ENCODE peak calls at places on chromosomes 16 and 17, in seven cellular contexts. J is adrenal gland, A is ovary, O is A549, G is PC-3, F is PC-9, Z is sigmoid colon. L is an unnamed sample.

GRCh38 chr17:68763551-68763950 is 162.4 kb upstream of the FAM20A start:
- DNase-seq in O (no peak), A (no peak), G (peak; percentile 38), F (peak; percentile 39), J (no peak), Z (no peak), L (no peak)

GRCh38 chr17:30375661-30376060 is 3.1 kb upstream of the CPD start:
- DNase-seq in F (no peak), J (no peak), Z (no peak), A (no peak), O (no peak), G (no peak), L (no peak)

GRCh38 chr16:62256406-62256805 is 220.2 kb upstream of the CDH8 start:
- DNase-seq in G (no peak), Z (no peak), J (no peak), A (no peak), F (no peak), O (peak; percentile 4), L (no peak)

GRCh38 chr16:73213761-73214480 is 166.0 kb upstream of the ZFHX3 start:
- DNase-seq in J (no peak), F (no peak), Z (no peak), G (peak; percentile 9), O (no peak), A (no peak), L (no peak)

GRCh38 chr16:75317101-75317522 is 65.7 kb upstream of the BCAR1 start:
- DNase-seq in J (no peak), A (no peak), O (no peak), F (no peak), Z (no peak), G (no peak), L (no peak)

GRCh38 chr17:9144502-9145233 is 123.4 kb downstream of the NTN1 start:
- DNase-seq in Z (no peak), O (no peak), G (no peak), J (no peak), A (no peak), F (no peak), L (no peak)

GRCh38 chr17:72661093-72661944 is 431.2 kb downstream of the SLC39A11 start:
- DNase-seq in O (no peak), G (peak; percentile 91), F (peak; percentile 98), Z (no peak), J (no peak), A (no peak), L (peak; percentile 54)

GRCh38 chr17:40068129-40068581 is 5.4 kb downstream of the THRA start:
- DNase-seq in Z (peak; percentile 71), A (no peak), F (no peak), G (peak; percentile 39), J (no peak), O (no peak), L (no peak)

GRCh38 chr17:35244345-35245195 is 1.7 kb downstream of the SLFN5 start:
- DNase-seq in Z (peak; percentile 92), J (peak; percentile 60), A (peak; percentile 45), O (peak; percentile 54), F (peak; percentile 71), G (peak; percentile 73), L (peak; percentile 19)

GRCh38 chr16:5595849-5596248 is 498.3 kb upstream of the EEF2KMT start:
- DNase-seq in F (no peak), Z (no peak), A (no peak), O (no peak), J (no peak), G (no peak), L (no peak)

GRCh38 chr17:42281571-42282096 is 5.4 kb upstream of the STAT5B start:
- DNase-seq in J (peak; percentile 7), A (peak; percentile 33), O (no peak), G (no peak), Z (peak; percentile 62), F (no peak), L (peak; percentile 71)

GRCh38 chr16:88634141-88634993 is 4.0 kb upstream of the IL17C start:
- DNase-seq in J (no peak), Z (no peak), G (no peak), F (no peak), A (no peak), O (no peak), L (peak; percentile 74)

GRCh38 chr16:55479560-55480197 is 681 bp downstream of the MMP2 start:
- DNase-seq in G (no peak), J (no peak), A (no peak), Z (no peak), F (no peak), O (no peak), L (no peak)

GRCh38 chr17:290121-290521 is 62.5 kb downstream of the RPH3AL start:
- DNase-seq in J (peak; percentile 4), O (no peak), F (no peak), A (peak; percentile 26), G (no peak), Z (peak; percentile 42), L (peak; percentile 54)

GRCh38 chr16:4624827-4625616 is 396 bp downstream of the MGRN1 start:
- DNase-seq in Z (peak; percentile 85), G (no peak), A (peak; percentile 78), O (no peak), F (no peak), J (peak; percentile 82), L (peak; percentile 57)

GRCh38 chr17:28745777-28746473 is 2.1 kb downstream of the TRAF4 start:
- DNase-seq in J (peak; percentile 88), O (peak; percentile 55), F (peak; percentile 94), A (peak; percentile 52), G (peak; percentile 88), Z (no peak), L (no peak)

GRCh38 chr17:45782889-45783592 is 1.1 kb upstream of the CRHR1 start:
- DNase-seq in Z (no peak), O (peak; percentile 58), J (no peak), A (no peak), G (no peak), F (no peak), L (peak; percentile 80)

GRCh38 chr17:42855048-42855596 is 4.1 kb downstream of the AOC3 start:
- DNase-seq in J (no peak), A (no peak), F (no peak), O (no peak), G (no peak), Z (peak; percentile 52), L (no peak)

GRCh38 chr17:77935121-77935571 is 23.4 kb upstream of the TNRC6C start:
- DNase-seq in G (no peak), J (no peak), F (no peak), O (no peak), Z (peak; percentile 21), A (no peak), L (no peak)

GRCh38 chr17:56593741-56594527 is 435 bp downstream of the NOG start:
- DNase-seq in F (peak; percentile 66), A (peak; percentile 67), J (peak; percentile 60), O (no peak), Z (peak; percentile 72), G (peak; percentile 79), L (peak; percentile 35)

GRCh38 chr17:51128089-51128488 is 7.4 kb upstream of the SPAG9 start:
- DNase-seq in J (no peak), A (no peak), O (peak; percentile 63), G (no peak), F (no peak), Z (no peak), L (no peak)

GRCh38 chr17:3897731-3898130 is 4.9 kb upstream of the CAMKK1 start:
- DNase-seq in J (no peak), A (no peak), O (no peak), F (no peak), G (no peak), Z (no peak), L (no peak)

GRCh38 chr17:38922538-38923291 is 2.7 kb upstream of the LASP1NB start:
- DNase-seq in F (no peak), G (peak; percentile 30), A (no peak), O (no peak), Z (peak; percentile 92), J (peak; percentile 76), L (peak; percentile 44)
- TF ChIP-seq CTCF in F (no peak), G (no peak), A (no peak), O (no peak), Z (no peak), J (no peak), L (no peak)

DNA sequence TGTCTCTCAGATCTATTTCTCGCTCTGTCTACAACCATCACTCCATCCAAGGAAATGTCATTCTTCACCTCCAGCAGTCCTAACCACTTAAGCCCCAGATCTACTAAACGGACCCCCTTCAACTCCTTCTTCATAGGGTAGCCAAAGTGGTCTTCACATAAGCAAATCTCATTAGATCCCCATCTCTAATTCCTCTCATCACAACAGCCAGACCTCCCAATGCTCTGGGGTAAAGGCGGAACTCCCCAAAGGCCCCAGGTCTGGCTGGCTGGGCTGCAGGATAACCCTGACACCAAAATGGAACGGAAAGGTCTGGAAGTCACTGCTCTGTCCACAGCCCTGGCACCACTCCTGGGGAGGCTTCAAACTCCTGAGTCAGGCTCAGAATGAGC is 11.1 kb downstream of the ST3GAL2 start:
- DNase-seq in F (no peak), Z (no peak), G (no peak), O (no peak), J (no peak), A (no peak), L (no peak)
- H3K27ac ChIP-seq in F (peak overlapping the region; percentile 75), Z (peak overlapping the region; percentile 82), G (peak overlapping the region; percentile 80), O (peak overlapping the region; percentile 95), J (peak overlapping the region; percentile 91), A (peak overlapping the region; percentile 73), L (peak overlapping the region; percentile 92)

GRCh38 chr16:71484006-71484893 is 4.9 kb downstream of the ZNF19 start:
- DNase-seq in F (peak; percentile 79), G (peak; percentile 79), Z (peak; percentile 94), A (peak; percentile 89), J (peak; percentile 88), O (peak; percentile 95), L (peak; percentile 76)
- TF ChIP-seq CTCF in F (no peak), G (no peak), Z (no peak), A (no peak), J (no peak), O (no peak), L (no peak)

GRCh38 chr17:16273499-16273898 is 56.5 kb downstream of the PIGL start:
- DNase-seq in Z (no peak), A (no peak), O (no peak), J (no peak), F (no peak), G (peak; percentile 88), L (no peak)
- H3K27ac ChIP-seq in Z (no peak overlapping the region), A (no peak overlapping the region), O (peak overlapping the region; percentile 14), J (no peak overlapping the region), F (peak overlapping the region; percentile 50), G (peak overlapping the region; percentile 73), L (no peak overlapping the region)

GRCh38 chr16:49096191-49096945 is 185.3 kb downstream of the CBLN1 start:
- DNase-seq in O (no peak), A (no peak), G (no peak), Z (no peak), F (no peak), J (no peak), L (no peak)

GRCh38 chr16:49103298-49103697 is 178.3 kb downstream of the CBLN1 start:
- DNase-seq in A (no peak), O (no peak), J (no peak), Z (no peak), G (no peak), F (no peak), L (no peak)

GRCh38 chr16:49097964-49098363 is 183.7 kb downstream of the CBLN1 start:
- DNase-seq in G (no peak), J (no peak), Z (no peak), A (no peak), F (no peak), O (no peak), L (no peak)

GRCh38 chr16:49101997-49102396 is 179.6 kb downstream of the CBLN1 start:
- DNase-seq in J (no peak), Z (no peak), F (no peak), G (no peak), O (no peak), A (no peak), L (no peak)

GRCh38 chr16:49100366-49100765 is 181.3 kb downstream of the CBLN1 start:
- DNase-seq in O (no peak), F (no peak), J (no peak), G (no peak), A (no peak), Z (no peak), L (no peak)
- TF ChIP-seq CTCF in O (no peak), F (no peak), J (no peak), G (no peak), A (no peak), Z (no peak), L (no peak)

L was measured in pancreas.